ENCODE peak calls at places on chromosome 22, in five cellular contexts. One of them, this sample, is unnamed.

GRCh38 chr22:40022536-40023225 is 27.9 kb downstream of the FAM83F start:
- DNase-seq in GM23338: no peak
- DNase-seq in A549: no peak
- DNase-seq in HepG2: no peak
- DNase-seq in K562: no peak
- DNase-seq in this sample: no peak

GRCh38 chr22:17938484-17938924 is 85.9 kb downstream of the MICAL3 start:
- DNase-seq in GM23338: no peak
- DNase-seq in A549: no peak
- DNase-seq in HepG2: peak
- DNase-seq in K562: no peak
- DNase-seq in this sample: no peak

GRCh38 chr22:41531736-41532477 is 12.4 kb downstream of the POLR3H start:
- DNase-seq in GM23338: no peak
- DNase-seq in A549: no peak
- DNase-seq in HepG2: no peak
- DNase-seq in K562: no peak
- DNase-seq in this sample: no peak

GRCh38 chr22:24429411-24430365 is 2.3 kb downstream of the ADORA2A start:
- DNase-seq in GM23338: peak
- DNase-seq in A549: no peak
- DNase-seq in HepG2: no peak
- DNase-seq in K562: no peak
- DNase-seq in this sample: no peak

GRCh38 chr22:35972559-35972958 is 56.1 kb downstream of the RBFOX2 start:
- DNase-seq in GM23338: no peak
- DNase-seq in A549: no peak
- DNase-seq in HepG2: no peak
- DNase-seq in K562: no peak
- DNase-seq in this sample: no peak

GRCh38 chr22:39448205-39449054 is 8.4 kb upstream of the MGAT3 start:
- DNase-seq in GM23338: no peak
- DNase-seq in A549: no peak
- DNase-seq in HepG2: no peak
- DNase-seq in K562: no peak
- DNase-seq in this sample: no peak

GRCh38 chr22:22111267-22111751 is 128.7 kb upstream of the TOP3B start:
- DNase-seq in GM23338: no peak
- DNase-seq in A549: peak
- DNase-seq in HepG2: no peak
- DNase-seq in K562: peak
- DNase-seq in this sample: peak

GRCh38 chr22:40671369-40671768 is 7.9 kb upstream of the MCHR1 start:
- DNase-seq in GM23338: peak
- DNase-seq in A549: no peak
- DNase-seq in HepG2: no peak
- DNase-seq in K562: no peak
- DNase-seq in this sample: no peak

GRCh38 chr22:45612451-45612901 is 59.2 kb upstream of the ATXN10 start:
- DNase-seq in GM23338: no peak
- DNase-seq in A549: no peak
- DNase-seq in HepG2: no peak
- DNase-seq in K562: no peak
- DNase-seq in this sample: no peak

GRCh38 chr22:17339095-17339693 is 30.1 kb upstream of the CECR2 start:
- DNase-seq in GM23338: no peak
- DNase-seq in A549: no peak
- DNase-seq in HepG2: no peak
- DNase-seq in K562: peak
- DNase-seq in this sample: no peak

GRCh38 chr22:24588370-24588755 is 4.5 kb downstream of the LRRC75B start:
- DNase-seq in GM23338: no peak
- DNase-seq in A549: no peak
- DNase-seq in HepG2: no peak
- DNase-seq in K562: no peak
- DNase-seq in this sample: no peak

GRCh38 chr22:30196141-30196866 is 50.3 kb downstream of the LIF start:
- DNase-seq in GM23338: peak
- DNase-seq in A549: peak
- DNase-seq in HepG2: peak
- DNase-seq in K562: peak
- DNase-seq in this sample: peak

GRCh38 chr22:49312601-49313000 is 515.1 kb downstream of the BRD1 start:
- DNase-seq in GM23338: no peak
- DNase-seq in A549: no peak
- DNase-seq in HepG2: no peak
- DNase-seq in K562: no peak
- DNase-seq in this sample: no peak

GRCh38 chr22:22201185-22201924 is 43.2 kb upstream of the VPREB1 start:
- DNase-seq in GM23338: peak
- DNase-seq in A549: peak
- DNase-seq in HepG2: peak
- DNase-seq in K562: peak
- DNase-seq in this sample: no peak

GRCh38 chr22:36026741-36027140 is 1.9 kb downstream of the RBFOX2 start:
- DNase-seq in GM23338: peak
- DNase-seq in A549: no peak
- DNase-seq in HepG2: no peak
- DNase-seq in K562: no peak
- DNase-seq in this sample: no peak

GRCh38 chr22:29737251-29738117 is 17.7 kb downstream of the CABP7 start:
- DNase-seq in GM23338: no peak
- DNase-seq in A549: no peak
- DNase-seq in HepG2: no peak
- DNase-seq in K562: no peak
- DNase-seq in this sample: no peak

GRCh38 chr22:35411112-35411511 is 11.2 kb downstream of the MCM5 start:
- DNase-seq in GM23338: no peak
- DNase-seq in A549: no peak
- DNase-seq in HepG2: no peak
- DNase-seq in K562: no peak
- DNase-seq in this sample: peak

GRCh38 chr22:18971321-18971751 is 35.2 kb upstream of the PRODH start:
- DNase-seq in GM23338: no peak
- DNase-seq in A549: no peak
- DNase-seq in HepG2: no peak
- DNase-seq in K562: no peak
- DNase-seq in this sample: no peak

GRCh38 chr22:17159504-17159951 is 451 bp upstream of the HDHD5 start:
- DNase-seq in GM23338: peak
- DNase-seq in A549: peak
- DNase-seq in HepG2: no peak
- DNase-seq in K562: no peak
- DNase-seq in this sample: no peak

GRCh38 chr22:17807571-17808410 is 33.5 kb upstream of the BID start:
- DNase-seq in GM23338: no peak
- DNase-seq in A549: no peak
- DNase-seq in HepG2: no peak
- DNase-seq in K562: no peak
- DNase-seq in this sample: no peak

GRCh38 chr22:35352214-35353111 is 28.4 kb upstream of the HMOX1 start:
- DNase-seq in GM23338: peak
- DNase-seq in A549: peak
- DNase-seq in HepG2: peak
- DNase-seq in K562: no peak
- DNase-seq in this sample: no peak

GRCh38 chr22:40401981-40402406 is 31.6 kb downstream of the SGSM3 start:
- DNase-seq in GM23338: no peak
- DNase-seq in A549: no peak
- DNase-seq in HepG2: no peak
- DNase-seq in K562: no peak
- DNase-seq in this sample: no peak

GRCh38 chr22:49489821-49490220 is 337.9 kb downstream of the BRD1 start:
- DNase-seq in GM23338: no peak
- DNase-seq in A549: no peak
- DNase-seq in HepG2: no peak
- DNase-seq in K562: no peak
- DNase-seq in this sample: no peak

GRCh38 chr22:23388492-23389009 is 191.5 kb downstream of the IGLL1 start:
- DNase-seq in GM23338: no peak
- DNase-seq in A549: no peak
- DNase-seq in HepG2: no peak
- DNase-seq in K562: no peak
- DNase-seq in this sample: no peak

GRCh38 chr22:29093980-29094379 is 21.1 kb downstream of the KREMEN1 start:
- DNase-seq in GM23338: no peak
- DNase-seq in A549: no peak
- DNase-seq in HepG2: no peak
- DNase-seq in K562: no peak
- DNase-seq in this sample: no peak

GRCh38 chr22:46355369-46355995 is 20.0 kb downstream of the TRMU start:
- DNase-seq in GM23338: peak
- DNase-seq in A549: peak
- DNase-seq in HepG2: peak
- DNase-seq in K562: peak
- DNase-seq in this sample: no peak

GRCh38 chr22:37219534-37219933 is 7.3 kb upstream of the SSTR3 start:
- DNase-seq in GM23338: no peak
- DNase-seq in A549: no peak
- DNase-seq in HepG2: no peak
- DNase-seq in K562: no peak
- DNase-seq in this sample: no peak

GRCh38 chr22:37218399-37218770 is 6.1 kb upstream of the SSTR3 start:
- DNase-seq in GM23338: no peak
- DNase-seq in A549: no peak
- DNase-seq in HepG2: no peak
- DNase-seq in K562: no peak
- DNase-seq in this sample: no peak

GRCh38 chr22:37221424-37222336 is 9.4 kb upstream of the SSTR3 start:
- DNase-seq in GM23338: no peak
- DNase-seq in A549: no peak
- DNase-seq in HepG2: no peak
- DNase-seq in K562: no peak
- DNase-seq in this sample: no peak

GRCh38 chr22:37220543-37220968 is 8.3 kb upstream of the SSTR3 start:
- DNase-seq in GM23338: no peak
- DNase-seq in A549: no peak
- DNase-seq in HepG2: no peak
- DNase-seq in K562: no peak
- DNase-seq in this sample: no peak

GRCh38 chr22:37218771-37219411 is 6.6 kb upstream of the SSTR3 start:
- DNase-seq in GM23338: no peak
- DNase-seq in A549: no peak
- DNase-seq in HepG2: no peak
- DNase-seq in K562: no peak
- DNase-seq in this sample: peak
- TF ChIP-seq JUNB in GM23338: no peak
- TF ChIP-seq JUNB in A549: no peak
- TF ChIP-seq JUNB in HepG2: no peak
- TF ChIP-seq JUNB in K562: no peak
- TF ChIP-seq JUNB in this sample: no peak

GRCh38 chr22:37328017-37328416 is 45.7 kb downstream of the CYTH4 start:
- DNase-seq in GM23338: no peak
- DNase-seq in A549: peak
- DNase-seq in HepG2: no peak
- DNase-seq in K562: no peak
- DNase-seq in this sample: no peak
- TF ChIP-seq JUNB in GM23338: no peak
- TF ChIP-seq JUNB in A549: peak
- TF ChIP-seq JUNB in HepG2: no peak
- TF ChIP-seq JUNB in K562: no peak
- TF ChIP-seq JUNB in this sample: no peak

GRCh38 chr22:42635531-42635930 is 4.9 kb downstream of the ATP5MGL start:
- DNase-seq in GM23338: no peak
- DNase-seq in A549: peak
- DNase-seq in HepG2: no peak
- DNase-seq in K562: no peak
- DNase-seq in this sample: no peak
- TF ChIP-seq JUNB in GM23338: no peak
- TF ChIP-seq JUNB in A549: no peak
- TF ChIP-seq JUNB in HepG2: no peak
- TF ChIP-seq JUNB in K562: no peak
- TF ChIP-seq JUNB in this sample: no peak

DNA sequence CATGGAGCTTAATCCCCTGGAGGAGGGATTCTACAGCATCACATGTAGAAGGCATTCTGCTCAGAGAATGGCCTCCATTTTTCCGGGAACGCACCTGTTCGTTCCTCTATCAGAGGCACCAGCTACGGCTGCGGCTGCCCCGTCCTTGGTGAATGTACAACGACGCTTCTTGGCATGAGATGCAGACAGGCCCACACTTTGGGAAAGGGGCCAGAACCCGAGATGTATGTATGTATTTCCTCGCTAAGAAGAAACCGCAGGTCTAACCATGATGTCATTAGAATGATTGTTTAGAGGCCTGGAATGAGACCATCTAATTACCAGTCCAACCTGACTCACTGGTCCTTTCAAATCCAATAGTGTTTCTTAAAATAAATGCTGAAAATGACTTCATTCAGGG is 1293.4 kb downstream of the TBC1D22A start:
- DNase-seq in GM23338: no peak
- DNase-seq in A549: no peak
- DNase-seq in HepG2: no peak
- DNase-seq in K562: no peak
- DNase-seq in this sample: no peak
- TF ChIP-seq JUNB in GM23338: no peak
- TF ChIP-seq JUNB in A549: no peak
- TF ChIP-seq JUNB in HepG2: no peak
- TF ChIP-seq JUNB in K562: no peak
- TF ChIP-seq JUNB in this sample: no peak

DNA sequence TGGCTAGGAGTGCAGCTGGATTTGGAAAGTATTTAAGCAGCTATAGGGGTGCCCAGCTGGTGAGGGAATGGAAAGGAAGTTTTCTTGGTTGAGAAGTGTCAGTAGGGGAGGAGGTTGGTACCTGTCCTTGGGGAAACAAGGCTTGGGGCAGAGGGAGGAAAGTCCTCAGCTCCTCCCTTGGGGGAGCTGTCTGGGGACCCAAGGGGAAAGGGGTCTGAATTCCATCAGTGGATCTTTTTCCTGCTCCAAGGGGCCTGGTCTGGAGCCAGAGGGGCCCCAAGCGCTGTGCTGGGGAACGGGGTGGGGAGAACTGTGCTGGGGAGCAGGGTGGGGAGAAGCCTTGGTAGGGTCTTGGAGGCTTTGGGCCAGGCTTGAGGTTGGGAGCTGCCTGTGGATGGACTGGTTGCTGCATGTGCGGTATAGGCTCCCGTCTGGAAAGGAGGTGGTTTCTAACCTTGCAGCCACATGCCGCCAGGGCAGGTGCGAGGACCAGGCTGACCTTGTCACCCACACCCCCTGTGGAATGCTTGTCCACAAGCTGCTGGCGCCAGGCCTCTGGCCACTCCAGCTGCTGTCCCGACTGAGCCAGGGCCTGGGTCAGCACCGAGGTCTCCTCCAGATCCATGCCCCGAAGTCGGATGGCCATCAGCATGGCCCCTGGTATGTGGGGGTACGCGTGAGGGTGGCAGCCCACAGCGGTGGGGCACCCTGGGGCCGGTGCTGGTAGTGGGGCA is 963 bp downstream of the TYMP start:
- DNase-seq in GM23338: peak
- DNase-seq in A549: no peak
- DNase-seq in HepG2: no peak
- DNase-seq in K562: no peak
- DNase-seq in this sample: no peak
- TF ChIP-seq JUNB in GM23338: no peak
- TF ChIP-seq JUNB in A549: no peak
- TF ChIP-seq JUNB in HepG2: no peak
- TF ChIP-seq JUNB in K562: no peak
- TF ChIP-seq JUNB in this sample: no peak

GRCh38 chr22:20464912-20465758 is 27.5 kb upstream of the SCARF2 start:
- DNase-seq in GM23338: no peak
- DNase-seq in A549: no peak
- DNase-seq in HepG2: no peak
- DNase-seq in K562: no peak
- DNase-seq in this sample: no peak
- TF ChIP-seq JUNB in GM23338: no peak
- TF ChIP-seq JUNB in A549: no peak
- TF ChIP-seq JUNB in HepG2: no peak
- TF ChIP-seq JUNB in K562: no peak
- TF ChIP-seq JUNB in this sample: no peak

This sample was measured in GM12878.